ENCODE peak calls at places on chromosome 7, in six cellular contexts. One of them, this sample, is unnamed. For H3K36me3, the result is how much of the 10 kb centered on the place peaks cover.

GRCh38 chr7:6436385-6436685 is 11.4 kb downstream of the DAGLB start:
- DNase-seq in cardiac muscle cell: no peak
- DNase-seq in SK-N-SH: no peak
- DNase-seq in kidney epithelial cell: no peak
- DNase-seq in IMR-90: no peak
- DNase-seq in sigmoid colon: no peak
- DNase-seq in this sample: no peak

GRCh38 chr7:91949221-91950009 is 8.8 kb downstream of the AKAP9 start:
- DNase-seq in cardiac muscle cell: no peak
- DNase-seq in SK-N-SH: no peak
- DNase-seq in kidney epithelial cell: no peak
- DNase-seq in IMR-90: peak
- DNase-seq in sigmoid colon: no peak
- DNase-seq in this sample: no peak

GRCh38 chr7:64879097-64879730 is 23.9 kb upstream of the ZNF273 start:
- DNase-seq in cardiac muscle cell: no peak
- DNase-seq in SK-N-SH: peak
- DNase-seq in kidney epithelial cell: no peak
- DNase-seq in IMR-90: no peak
- DNase-seq in sigmoid colon: peak
- DNase-seq in this sample: no peak

GRCh38 chr7:144659211-144659610 is 176.6 kb downstream of the TPK1 start:
- DNase-seq in cardiac muscle cell: no peak
- DNase-seq in SK-N-SH: no peak
- DNase-seq in kidney epithelial cell: no peak
- DNase-seq in IMR-90: no peak
- DNase-seq in sigmoid colon: no peak
- DNase-seq in this sample: no peak

GRCh38 chr7:70634610-70635068 is 497.3 kb upstream of the GALNT17 start:
- DNase-seq in cardiac muscle cell: no peak
- DNase-seq in SK-N-SH: no peak
- DNase-seq in kidney epithelial cell: peak
- DNase-seq in IMR-90: peak
- DNase-seq in sigmoid colon: no peak
- DNase-seq in this sample: peak

GRCh38 chr7:104206841-104207240 is 972 bp downstream of the ORC5 start:
- DNase-seq in cardiac muscle cell: no peak
- DNase-seq in SK-N-SH: peak
- DNase-seq in kidney epithelial cell: no peak
- DNase-seq in IMR-90: no peak
- DNase-seq in sigmoid colon: no peak
- DNase-seq in this sample: no peak

GRCh38 chr7:100827330-100828226 is at the start of gene EPHB4:
- DNase-seq in cardiac muscle cell: peak
- DNase-seq in SK-N-SH: peak
- DNase-seq in kidney epithelial cell: no peak
- DNase-seq in IMR-90: peak
- DNase-seq in sigmoid colon: peak
- DNase-seq in this sample: peak

GRCh38 chr7:73858807-73859206 is 2.2 kb upstream of the TMEM270 start:
- DNase-seq in cardiac muscle cell: no peak
- DNase-seq in SK-N-SH: no peak
- DNase-seq in kidney epithelial cell: no peak
- DNase-seq in IMR-90: no peak
- DNase-seq in sigmoid colon: no peak
- DNase-seq in this sample: no peak

GRCh38 chr7:26525413-26526287 is 234.0 kb downstream of the SNX10 start:
- DNase-seq in cardiac muscle cell: no peak
- DNase-seq in SK-N-SH: no peak
- DNase-seq in kidney epithelial cell: no peak
- DNase-seq in IMR-90: no peak
- DNase-seq in sigmoid colon: no peak
- DNase-seq in this sample: no peak

GRCh38 chr7:22858640-22859561 is 36.3 kb upstream of the TOMM7 start:
- DNase-seq in cardiac muscle cell: no peak
- DNase-seq in SK-N-SH: no peak
- DNase-seq in kidney epithelial cell: peak
- DNase-seq in IMR-90: peak
- DNase-seq in sigmoid colon: no peak
- DNase-seq in this sample: peak

GRCh38 chr7:145016068-145016467 is 180.2 kb upstream of the TPK1 start:
- DNase-seq in cardiac muscle cell: peak
- DNase-seq in SK-N-SH: no peak
- DNase-seq in kidney epithelial cell: no peak
- DNase-seq in IMR-90: no peak
- DNase-seq in sigmoid colon: no peak
- DNase-seq in this sample: no peak

GRCh38 chr7:130843703-130844102 is 109.7 kb upstream of the KLF14 start:
- DNase-seq in cardiac muscle cell: no peak
- DNase-seq in SK-N-SH: no peak
- DNase-seq in kidney epithelial cell: no peak
- DNase-seq in IMR-90: no peak
- DNase-seq in sigmoid colon: no peak
- DNase-seq in this sample: no peak

GRCh38 chr7:130840599-130840998 is 106.6 kb upstream of the KLF14 start:
- DNase-seq in cardiac muscle cell: no peak
- DNase-seq in SK-N-SH: no peak
- DNase-seq in kidney epithelial cell: no peak
- DNase-seq in IMR-90: no peak
- DNase-seq in sigmoid colon: no peak
- DNase-seq in this sample: no peak

GRCh38 chr7:130844811-130845580 is 111.0 kb upstream of the KLF14 start:
- DNase-seq in cardiac muscle cell: no peak
- DNase-seq in SK-N-SH: no peak
- DNase-seq in kidney epithelial cell: no peak
- DNase-seq in IMR-90: peak
- DNase-seq in sigmoid colon: no peak
- DNase-seq in this sample: no peak

GRCh38 chr7:130838738-130839137 is 104.7 kb upstream of the KLF14 start:
- DNase-seq in cardiac muscle cell: no peak
- DNase-seq in SK-N-SH: no peak
- DNase-seq in kidney epithelial cell: peak
- DNase-seq in IMR-90: peak
- DNase-seq in sigmoid colon: no peak
- DNase-seq in this sample: peak

GRCh38 chr7:130841416-130841815 is 107.4 kb upstream of the KLF14 start:
- DNase-seq in cardiac muscle cell: no peak
- DNase-seq in SK-N-SH: no peak
- DNase-seq in kidney epithelial cell: no peak
- DNase-seq in IMR-90: no peak
- DNase-seq in sigmoid colon: no peak
- DNase-seq in this sample: no peak
- TF ChIP-seq CTCF in cardiac muscle cell: no peak
- TF ChIP-seq CTCF in SK-N-SH: no peak
- TF ChIP-seq CTCF in kidney epithelial cell: no peak
- TF ChIP-seq CTCF in IMR-90: no peak
- TF ChIP-seq CTCF in sigmoid colon: no peak
- TF ChIP-seq CTCF in this sample: no peak

GRCh38 chr7:151876112-151876898 is 610 bp downstream of the PRKAG2 start:
- DNase-seq in cardiac muscle cell: peak
- DNase-seq in SK-N-SH: peak
- DNase-seq in kidney epithelial cell: no peak
- DNase-seq in IMR-90: no peak
- DNase-seq in sigmoid colon: peak
- DNase-seq in this sample: no peak

GRCh38 chr7:151875862-151876111 is 1.1 kb downstream of the PRKAG2 start:
- DNase-seq in cardiac muscle cell: no peak
- DNase-seq in SK-N-SH: peak
- DNase-seq in kidney epithelial cell: no peak
- DNase-seq in IMR-90: no peak
- DNase-seq in sigmoid colon: no peak
- DNase-seq in this sample: no peak

GRCh38 chr7:151876899-151877777 is at the start of gene PRKAG2:
- DNase-seq in cardiac muscle cell: peak
- DNase-seq in SK-N-SH: peak
- DNase-seq in kidney epithelial cell: no peak
- DNase-seq in IMR-90: no peak
- DNase-seq in sigmoid colon: peak
- DNase-seq in this sample: no peak

GRCh38 chr7:151880688-151881087 is 3.8 kb upstream of the PRKAG2 start:
- DNase-seq in cardiac muscle cell: no peak
- DNase-seq in SK-N-SH: no peak
- DNase-seq in kidney epithelial cell: no peak
- DNase-seq in IMR-90: no peak
- DNase-seq in sigmoid colon: peak
- DNase-seq in this sample: no peak

DNA sequence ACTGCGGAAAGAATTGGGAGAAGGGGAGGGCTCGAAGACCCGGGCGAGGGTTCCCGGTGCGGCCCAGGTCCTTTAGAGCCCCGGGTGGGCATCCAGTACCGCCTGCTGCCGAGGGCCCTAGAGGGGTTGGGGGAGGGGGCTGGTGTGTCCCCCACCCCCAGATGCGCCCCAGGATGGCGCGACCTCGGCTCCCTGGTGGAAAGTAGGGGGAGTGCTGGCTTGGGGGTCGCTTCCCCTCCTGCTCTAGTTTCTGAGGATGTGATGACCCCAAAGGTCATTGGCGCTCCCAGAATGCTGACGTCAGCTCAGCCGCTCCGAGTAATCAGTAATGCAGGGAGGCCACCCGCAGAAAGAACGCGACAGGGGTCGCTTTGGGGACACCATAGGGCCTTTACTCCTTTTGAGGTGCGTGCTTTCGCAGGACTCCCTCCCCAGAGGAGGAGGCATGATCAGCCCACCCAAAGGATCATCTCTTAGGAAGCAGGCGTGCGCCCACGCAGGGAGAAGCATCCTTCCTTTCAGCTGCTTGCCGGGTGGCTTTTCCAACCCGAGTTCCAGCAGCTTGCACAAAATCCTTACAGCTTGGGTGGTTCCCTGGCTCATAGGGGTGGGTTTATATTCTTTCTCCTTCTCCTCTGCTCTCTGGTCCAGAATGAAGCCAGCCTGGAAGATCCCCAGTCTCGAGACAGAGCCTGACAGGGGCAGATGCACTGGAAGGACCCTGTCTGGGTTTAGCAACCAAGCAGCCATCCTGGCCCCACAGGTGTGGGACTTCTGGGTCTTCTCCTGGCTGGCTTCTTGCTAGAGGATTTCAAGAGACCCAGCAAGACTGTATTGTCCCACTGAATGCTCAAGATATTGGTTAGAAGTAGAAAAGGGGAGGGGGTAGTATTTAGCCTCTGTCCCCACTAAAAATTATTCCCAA is 1.3 kb upstream of the PRKAG2 start:
- DNase-seq in cardiac muscle cell: no peak
- DNase-seq in SK-N-SH: peak
- DNase-seq in kidney epithelial cell: no peak
- DNase-seq in IMR-90: no peak
- DNase-seq in sigmoid colon: no peak
- DNase-seq in this sample: no peak
- H3K4me3 ChIP-seq in cardiac muscle cell: peak
- H3K4me3 ChIP-seq in SK-N-SH: no peak
- H3K4me3 ChIP-seq in kidney epithelial cell: no peak
- H3K4me3 ChIP-seq in IMR-90: no peak
- H3K4me3 ChIP-seq in sigmoid colon: peak
- H3K4me3 ChIP-seq in this sample: no peak

DNA sequence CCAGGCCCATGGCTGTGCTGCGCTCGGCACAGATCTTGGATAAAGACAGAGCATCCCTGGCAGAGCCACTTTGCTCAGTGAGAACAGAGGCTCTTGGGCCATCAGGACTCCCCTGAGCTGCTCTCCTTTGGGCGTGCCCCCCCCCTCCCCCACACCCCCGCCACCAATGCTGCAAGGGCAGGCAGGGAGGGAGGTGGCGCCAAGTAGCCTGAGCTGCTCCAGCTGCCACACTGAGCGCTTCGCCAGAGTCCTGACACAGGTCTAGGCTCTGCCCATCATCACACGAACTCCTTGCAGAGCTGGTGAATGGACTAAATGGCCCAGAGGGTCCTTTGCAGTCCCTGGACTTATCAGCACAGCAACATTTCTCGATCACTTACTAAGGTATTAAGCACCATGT is 12.5 kb downstream of the AKR1B1 start:
- DNase-seq in cardiac muscle cell: no peak
- DNase-seq in SK-N-SH: no peak
- DNase-seq in kidney epithelial cell: no peak
- DNase-seq in IMR-90: no peak
- DNase-seq in sigmoid colon: no peak
- DNase-seq in this sample: no peak
- H3K36me3 ChIP-seq in cardiac muscle cell: under half
- H3K36me3 ChIP-seq in SK-N-SH: under half
- H3K36me3 ChIP-seq in kidney epithelial cell: under half
- H3K36me3 ChIP-seq in IMR-90: half or more
- H3K36me3 ChIP-seq in sigmoid colon: half or more
- H3K36me3 ChIP-seq in this sample: under half

GRCh38 chr7:78490526-78490925 is 692.0 kb downstream of the PHTF2 start:
- DNase-seq in cardiac muscle cell: no peak
- DNase-seq in SK-N-SH: no peak
- DNase-seq in kidney epithelial cell: no peak
- DNase-seq in IMR-90: no peak
- DNase-seq in sigmoid colon: no peak
- DNase-seq in this sample: no peak
- TF ChIP-seq CTCF in cardiac muscle cell: no peak
- TF ChIP-seq CTCF in SK-N-SH: no peak
- TF ChIP-seq CTCF in kidney epithelial cell: no peak
- TF ChIP-seq CTCF in IMR-90: no peak
- TF ChIP-seq CTCF in sigmoid colon: no peak
- TF ChIP-seq CTCF in this sample: no peak